ENCODE peak calls at places on chromosomes 11 and 22, in four cellular contexts. Q is epithelial cell of esophagus, J is cardiac muscle cell, F is fibroblast of lung. Y is an unnamed sample.

GRCh38 chr11:12376259-12376971 is 956 bp upstream of the PARVA start:
- DNase-seq in J (no peak), Q (no peak), F (peak), Y (no peak)

GRCh38 chr11:116481126-116481644 is 291.6 kb downstream of the BUD13 start:
- DNase-seq in J (no peak), F (no peak), Q (no peak), Y (no peak)

GRCh38 chr11:35892166-35892565 is 51.7 kb upstream of the LDLRAD3 start:
- DNase-seq in F (no peak), J (no peak), Q (no peak), Y (no peak)

GRCh38 chr11:45210846-45211245 is 64.4 kb downstream of the PRDM11 start:
- DNase-seq in J (no peak), F (no peak), Q (no peak), Y (no peak)

GRCh38 chr22:21447694-21448402 is 19.3 kb upstream of the TMEM191C start:
- DNase-seq in Q (no peak), F (no peak), J (no peak), Y (no peak)

GRCh38 chr11:109512249-109512648 is 90.3 kb downstream of the C11orf87 start:
- DNase-seq in J (no peak), Q (peak), F (no peak), Y (no peak)

GRCh38 chr11:1637628-1638027 is 8.1 kb downstream of the KRTAP5-5 start:
- DNase-seq in Q (no peak), J (no peak), F (no peak), Y (no peak)

GRCh38 chr11:118406599-118407166 is 5.3 kb downstream of the ATP5MG start:
- DNase-seq in Q (no peak), F (peak), J (no peak), Y (peak)

GRCh38 chr22:25402501-25403283 is 161.8 kb upstream of the GRK3 start:
- DNase-seq in Q (peak), J (no peak), F (peak), Y (no peak)

GRCh38 chr22:36435516-36436415 is 45.7 kb downstream of the TXN2 start:
- DNase-seq in F (no peak), Q (peak), J (peak), Y (peak)

GRCh38 chr11:19444231-19444630 is 203.5 kb upstream of the E2F8 start:
- DNase-seq in F (peak), Q (no peak), J (no peak), Y (no peak)

GRCh38 chr11:17915500-17916143 is 97.2 kb downstream of the SERGEF start:
- DNase-seq in Q (no peak), F (no peak), J (no peak), Y (no peak)

GRCh38 chr11:36012410-36012809 is 68.5 kb downstream of the LDLRAD3 start:
- DNase-seq in Q (peak), J (no peak), F (peak), Y (no peak)

GRCh38 chr22:28014141-28015055 is 95.3 kb upstream of the PITPNB start:
- DNase-seq in F (no peak), Q (no peak), J (no peak), Y (no peak)

GRCh38 chr22:43320943-43321900 is 21.9 kb downstream of the SCUBE1 start:
- DNase-seq in Q (no peak), J (no peak), F (no peak), Y (no peak)

GRCh38 chr22:32528316-32528715 is 53.7 kb downstream of the FBXO7 start:
- DNase-seq in F (no peak), J (no peak), Q (no peak), Y (no peak)

GRCh38 chr11:3674189-3674588 is 3.0 kb upstream of the CHRNA10 start:
- DNase-seq in J (no peak), F (no peak), Q (peak), Y (no peak)

GRCh38 chr11:131616456-131616855 is 246.0 kb downstream of the NTM start:
- DNase-seq in Q (no peak), F (no peak), J (no peak), Y (peak)

GRCh38 chr11:36775157-36775556 is 177.1 kb upstream of the RAG2 start:
- DNase-seq in F (no peak), Q (peak), J (no peak), Y (no peak)

GRCh38 chr22:41589260-41589600 is 410 bp downstream of the PMM1 start:
- DNase-seq in Q (no peak), F (no peak), J (peak), Y (peak)

GRCh38 chr11:62444271-62444833 is 25.5 kb downstream of the SCGB1A1 start:
- DNase-seq in Q (peak), J (no peak), F (peak), Y (peak)

GRCh38 chr22:32318361-32318760 is 39.3 kb upstream of the RFPL3 start:
- DNase-seq in F (no peak), J (no peak), Q (no peak), Y (no peak)

GRCh38 chr11:76410771-76411423 is 29.8 kb downstream of the GVQW3 start:
- DNase-seq in J (no peak), Q (no peak), F (no peak), Y (no peak)

GRCh38 chr22:33848251-33848650 is 72.0 kb downstream of the LARGE1 start:
- DNase-seq in Q (no peak), F (no peak), J (no peak), Y (peak)

GRCh38 chr11:70481625-70482528 is 83.5 kb downstream of the CTTN start:
- DNase-seq in Q (no peak), F (peak), J (no peak), Y (no peak)

GRCh38 chr11:106369224-106369623 is 291.8 kb downstream of the AASDHPPT start:
- DNase-seq in F (peak), Q (no peak), J (no peak), Y (no peak)

GRCh38 chr22:18096823-18097222 is 13.8 kb upstream of the TUBA8 start:
- DNase-seq in J (no peak), F (no peak), Q (no peak), Y (peak)

GRCh38 chr11:77223797-77224196 is 77.7 kb downstream of the GDPD4 start:
- DNase-seq in Q (peak), F (no peak), J (no peak), Y (no peak)

GRCh38 chr11:62806611-62807121 is 1.4 kb upstream of the NXF1 start:
- DNase-seq in F (peak), Q (peak), J (peak), Y (no peak)

GRCh38 chr11:67673902-67674301 is 521 bp downstream of the ALDH3B2 start:
- DNase-seq in J (no peak), F (no peak), Q (no peak), Y (no peak)

GRCh38 chr11:74739546-74740270 is 8.5 kb upstream of the CHRDL2 start:
- DNase-seq in Q (peak), F (peak), J (peak), Y (peak)

GRCh38 chr11:32581556-32581955 is 2.1 kb upstream of the EIF3M start:
- DNase-seq in Q (peak), J (no peak), F (no peak), Y (no peak)

GRCh38 chr11:134124660-134125451 is 56.0 kb downstream of the JAM3 start:
- DNase-seq in Q (no peak), J (peak), F (peak), Y (no peak)

GRCh38 chr11:69442012-69442806 is 39.3 kb upstream of the LINC01488 start:
- DNase-seq in F (no peak), J (no peak), Q (peak), Y (no peak)
- TF ChIP-seq CTCF in F (no peak), J (no peak), Q (no peak), Y (no peak)

DNA sequence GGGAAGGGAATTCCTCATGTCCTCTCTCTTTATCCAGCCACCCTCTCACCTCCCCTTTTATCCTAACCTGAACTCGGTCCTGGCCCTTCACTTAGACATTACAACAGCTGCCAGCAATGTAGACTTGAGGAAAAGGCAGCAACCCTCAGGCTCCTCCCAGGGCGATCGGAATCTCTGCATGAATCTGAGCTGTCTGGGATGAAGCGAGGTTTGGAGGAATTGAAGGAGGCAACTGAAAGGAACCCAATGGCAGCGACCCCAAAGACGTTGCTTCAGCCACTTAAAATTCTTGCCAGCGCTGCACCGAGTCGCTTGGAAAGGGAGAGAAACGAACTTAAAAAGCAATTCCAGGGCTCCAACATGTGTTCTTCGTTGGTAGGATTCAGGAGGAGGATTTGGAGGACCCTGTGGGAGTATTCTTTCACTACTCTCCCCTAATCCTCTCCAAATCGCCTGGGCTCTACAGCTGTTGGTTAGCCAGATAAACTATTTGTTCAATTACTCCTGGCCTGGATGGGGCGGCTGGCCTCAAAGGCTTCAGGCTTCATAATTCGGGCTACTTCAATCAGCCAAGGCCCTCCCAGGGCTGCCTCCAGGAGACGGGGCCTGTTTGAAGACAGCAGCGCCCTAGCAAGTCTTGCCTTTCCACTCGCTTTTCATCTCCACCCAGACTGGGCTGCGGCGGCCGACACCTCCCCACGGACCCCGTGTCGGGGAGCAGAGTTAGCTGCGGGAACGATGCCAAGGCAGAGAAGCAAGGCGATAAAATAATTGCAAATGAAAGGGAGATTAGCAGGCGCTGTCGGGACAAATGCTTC is 72.4 kb upstream of the TMEM45B start:
- DNase-seq in F (no peak), Q (no peak), J (no peak), Y (no peak)
- H3K4me3 ChIP-seq in F (no peak), Q (no peak), J (no peak), Y (no peak)

GRCh38 chr11:100928426-100928825 is 201.2 kb downstream of the PGR start:
- DNase-seq in J (no peak), F (no peak), Q (no peak), Y (no peak)

GRCh38 chr11:100932474-100933100 is 197.0 kb downstream of the PGR start:
- DNase-seq in F (peak), J (no peak), Q (peak), Y (peak)

GRCh38 chr11:100929377-100929776 is 200.2 kb downstream of the PGR start:
- DNase-seq in J (no peak), F (peak), Q (peak), Y (peak)

GRCh38 chr11:100927579-100927978 is 202.0 kb downstream of the PGR start:
- DNase-seq in F (no peak), Q (no peak), J (peak), Y (no peak)

DNA sequence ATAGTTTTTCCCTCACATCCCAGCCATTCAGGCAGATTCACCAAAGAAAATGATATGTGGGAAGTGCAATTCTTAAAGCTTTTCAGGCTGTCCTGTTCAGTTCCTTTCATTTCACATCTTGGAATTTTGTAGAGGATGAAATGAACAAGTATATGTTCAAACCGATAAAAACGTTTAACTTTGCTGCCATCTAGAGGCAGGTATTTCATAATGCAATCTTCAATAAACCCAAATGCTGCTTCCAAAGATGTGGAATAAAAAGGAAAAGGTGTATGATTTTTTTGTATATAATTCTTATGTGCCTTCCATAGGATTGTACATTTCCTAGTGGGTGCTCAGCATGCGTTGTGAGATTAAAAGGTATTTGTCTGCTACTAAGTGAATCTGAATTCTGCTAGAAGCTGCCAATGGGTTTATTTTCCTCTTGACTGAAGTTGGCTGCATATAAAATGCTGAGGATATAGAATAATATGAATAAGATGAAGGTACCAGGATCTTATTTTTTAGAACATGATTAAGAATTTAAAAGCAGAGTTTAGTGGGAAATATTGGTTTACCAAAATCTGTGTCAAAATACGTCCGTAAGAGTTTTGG is 199.3 kb downstream of the PGR start:
- DNase-seq in J (peak), Q (peak), F (peak), Y (peak)
- TF ChIP-seq CTCF in J (peak), Q (peak), F (peak), Y (peak)

DNA sequence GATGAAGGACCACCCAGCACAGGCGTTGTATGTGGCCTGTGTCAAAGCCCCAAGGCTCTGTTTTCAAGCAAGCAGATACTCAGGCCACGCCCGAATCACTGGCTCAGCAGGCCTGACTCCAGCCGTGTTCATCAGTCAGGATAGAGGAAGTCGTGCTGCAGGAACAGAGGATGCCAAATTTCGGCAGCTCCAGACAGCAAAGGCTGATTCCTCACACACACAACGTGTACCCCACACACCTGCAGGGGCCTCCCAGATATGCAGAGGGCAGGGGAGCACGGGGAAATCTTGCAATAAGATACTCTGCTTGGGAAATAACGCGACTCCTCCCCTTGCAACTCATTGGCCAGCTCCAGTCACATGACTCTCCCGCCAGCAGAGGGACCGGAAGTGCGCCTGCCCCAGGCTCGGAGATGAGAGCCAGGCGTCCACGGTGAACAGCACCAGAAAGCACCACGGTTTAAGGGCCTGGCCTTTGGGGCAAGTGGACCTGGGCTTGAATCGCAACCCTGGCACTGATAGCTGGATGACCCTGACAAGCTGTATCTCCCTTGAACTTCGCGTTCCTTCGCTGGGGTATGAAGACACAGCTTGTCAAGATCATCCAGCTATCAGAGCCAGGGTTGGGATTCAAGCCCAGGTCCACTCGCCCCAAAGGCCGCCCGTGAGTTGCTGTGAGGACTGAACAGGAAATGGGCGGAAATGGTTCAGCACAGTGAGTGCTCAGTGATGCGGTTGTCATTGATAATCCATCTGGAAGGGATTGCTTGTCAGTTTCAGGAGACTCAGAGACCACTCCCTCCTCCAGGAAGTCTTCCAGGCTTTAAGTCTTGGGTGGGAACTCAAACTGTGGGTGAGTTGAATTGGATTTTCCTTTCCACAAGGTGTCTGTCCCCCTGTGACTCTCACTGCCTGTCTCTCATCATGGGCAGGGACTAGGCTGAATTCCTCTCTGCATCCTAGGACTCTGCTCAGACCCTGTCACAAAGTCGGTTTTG is 88.5 kb downstream of the MYEOV start:
- DNase-seq in Q (peak), J (no peak), F (peak), Y (no peak)
- H3K4me3 ChIP-seq in Q (no peak), J (no peak), F (no peak), Y (no peak)

DNA sequence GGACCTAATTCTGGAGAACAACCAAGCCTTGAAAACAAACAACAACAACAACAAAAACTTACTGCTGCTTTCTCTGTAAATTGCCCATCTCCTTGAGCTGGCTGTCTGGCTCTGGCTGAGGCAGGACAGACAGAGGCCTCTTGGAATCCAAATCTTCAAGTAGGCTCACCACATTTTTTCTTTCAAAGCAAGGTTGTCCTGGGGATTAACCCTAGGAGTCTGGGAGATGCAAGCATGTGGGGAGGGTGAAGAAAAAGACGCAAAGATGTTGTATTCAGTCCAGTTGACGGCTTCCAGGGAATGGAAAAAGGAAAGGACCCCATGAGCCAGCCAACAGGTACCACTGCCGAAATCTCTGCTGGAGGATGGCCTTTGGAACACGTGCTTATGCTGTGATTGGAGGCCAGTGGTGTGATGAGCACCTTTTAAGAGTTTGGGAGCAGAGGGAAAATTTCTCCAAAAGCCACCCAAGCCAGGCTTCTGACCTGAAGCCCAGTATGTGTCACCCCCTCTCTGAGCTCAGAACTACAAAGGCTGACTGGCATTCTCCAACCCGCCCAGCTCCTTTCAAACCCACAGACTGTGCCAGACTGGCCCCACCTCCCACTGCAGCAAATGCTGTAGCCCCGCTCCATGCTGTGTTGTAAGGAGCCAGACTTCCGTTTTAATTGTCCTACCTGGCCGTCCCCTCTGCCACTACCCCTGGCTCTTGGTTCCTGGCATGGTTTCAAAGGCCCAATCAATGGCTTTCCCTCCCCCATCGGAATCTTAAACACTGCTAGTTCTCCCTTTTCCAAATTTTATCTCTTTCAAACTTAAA is 10.8 kb downstream of the BLID start:
- DNase-seq in J (no peak), Q (peak), F (no peak), Y (no peak)
- TF ChIP-seq CTCF in J (no peak), Q (no peak), F (no peak), Y (no peak)